ENCODE peak calls at places on chromosomes 7 and 10, in seven cellular contexts. One of them, this sample, is unnamed. For H3K9me3 and H3K4me1, the result is how much of the 10 kb centered on the place peaks cover.

GRCh38 chr10:124465777-124466488 is 4.3 kb downstream of the LHPP start:
- DNase-seq in aorta: no peak
- DNase-seq in transverse colon: no peak
- DNase-seq in NT2/D1: no peak
- DNase-seq in lower lobe of right lung: no peak
- DNase-seq in cardiac muscle cell: no peak
- DNase-seq in CD8-positive, alpha-beta T cell: no peak
- DNase-seq in this sample: no peak

GRCh38 chr7:102974366-102975236 is 61.8 kb downstream of the LRRC17 start:
- DNase-seq in aorta: no peak
- DNase-seq in transverse colon: no peak
- DNase-seq in NT2/D1: peak
- DNase-seq in lower lobe of right lung: no peak
- DNase-seq in cardiac muscle cell: no peak
- DNase-seq in CD8-positive, alpha-beta T cell: no peak
- DNase-seq in this sample: peak

GRCh38 chr10:11186330-11186729 is 168.7 kb downstream of the CELF2 start:
- DNase-seq in aorta: no peak
- DNase-seq in transverse colon: no peak
- DNase-seq in NT2/D1: no peak
- DNase-seq in lower lobe of right lung: no peak
- DNase-seq in cardiac muscle cell: no peak
- DNase-seq in CD8-positive, alpha-beta T cell: no peak
- DNase-seq in this sample: no peak

GRCh38 chr10:43396061-43396927 is 12.7 kb downstream of the HNRNPF start:
- DNase-seq in aorta: peak
- DNase-seq in transverse colon: peak
- DNase-seq in NT2/D1: no peak
- DNase-seq in lower lobe of right lung: peak
- DNase-seq in cardiac muscle cell: peak
- DNase-seq in CD8-positive, alpha-beta T cell: peak
- DNase-seq in this sample: peak

GRCh38 chr7:45027774-45028114 is 27.7 kb downstream of the CCM2 start:
- DNase-seq in aorta: no peak
- DNase-seq in transverse colon: no peak
- DNase-seq in NT2/D1: no peak
- DNase-seq in lower lobe of right lung: no peak
- DNase-seq in cardiac muscle cell: no peak
- DNase-seq in CD8-positive, alpha-beta T cell: no peak
- DNase-seq in this sample: no peak

GRCh38 chr10:30447125-30447799 is 13.3 kb downstream of the MAP3K8 start:
- DNase-seq in aorta: no peak
- DNase-seq in transverse colon: no peak
- DNase-seq in NT2/D1: no peak
- DNase-seq in lower lobe of right lung: no peak
- DNase-seq in cardiac muscle cell: peak
- DNase-seq in CD8-positive, alpha-beta T cell: no peak
- DNase-seq in this sample: no peak

GRCh38 chr7:135710417-135711138 is 17.4 kb downstream of the SLC13A4 start:
- DNase-seq in aorta: no peak
- DNase-seq in transverse colon: no peak
- DNase-seq in NT2/D1: no peak
- DNase-seq in lower lobe of right lung: no peak
- DNase-seq in cardiac muscle cell: no peak
- DNase-seq in CD8-positive, alpha-beta T cell: no peak
- DNase-seq in this sample: no peak

GRCh38 chr10:24303522-24304310 is 94.8 kb downstream of the KIAA1217 start:
- DNase-seq in aorta: no peak
- DNase-seq in transverse colon: no peak
- DNase-seq in NT2/D1: no peak
- DNase-seq in lower lobe of right lung: no peak
- DNase-seq in cardiac muscle cell: no peak
- DNase-seq in CD8-positive, alpha-beta T cell: no peak
- DNase-seq in this sample: no peak

GRCh38 chr10:62153191-62153590 is 115.5 kb downstream of the RTKN2 start:
- DNase-seq in aorta: no peak
- DNase-seq in transverse colon: no peak
- DNase-seq in NT2/D1: no peak
- DNase-seq in lower lobe of right lung: no peak
- DNase-seq in cardiac muscle cell: peak
- DNase-seq in CD8-positive, alpha-beta T cell: no peak
- DNase-seq in this sample: no peak

GRCh38 chr7:30585675-30586074 is 9.0 kb upstream of the GARS1 start:
- DNase-seq in aorta: no peak
- DNase-seq in transverse colon: no peak
- DNase-seq in NT2/D1: no peak
- DNase-seq in lower lobe of right lung: no peak
- DNase-seq in cardiac muscle cell: peak
- DNase-seq in CD8-positive, alpha-beta T cell: no peak
- DNase-seq in this sample: no peak

GRCh38 chr7:144524271-144524670 is 120.8 kb upstream of the NOBOX start:
- DNase-seq in aorta: no peak
- DNase-seq in transverse colon: no peak
- DNase-seq in NT2/D1: no peak
- DNase-seq in lower lobe of right lung: no peak
- DNase-seq in cardiac muscle cell: no peak
- DNase-seq in CD8-positive, alpha-beta T cell: no peak
- DNase-seq in this sample: no peak

GRCh38 chr10:14749051-14749809 is 25.5 kb downstream of the FAM107B start:
- DNase-seq in aorta: no peak
- DNase-seq in transverse colon: peak
- DNase-seq in NT2/D1: no peak
- DNase-seq in lower lobe of right lung: peak
- DNase-seq in cardiac muscle cell: no peak
- DNase-seq in CD8-positive, alpha-beta T cell: no peak
- DNase-seq in this sample: peak

GRCh38 chr10:76192694-76193304 is 761.4 kb downstream of the LRMDA start:
- DNase-seq in aorta: no peak
- DNase-seq in transverse colon: no peak
- DNase-seq in NT2/D1: no peak
- DNase-seq in lower lobe of right lung: no peak
- DNase-seq in cardiac muscle cell: peak
- DNase-seq in CD8-positive, alpha-beta T cell: no peak
- DNase-seq in this sample: no peak

GRCh38 chr10:931326-932318 is at the start of gene LARP4B:
- DNase-seq in aorta: peak
- DNase-seq in transverse colon: peak
- DNase-seq in NT2/D1: peak
- DNase-seq in lower lobe of right lung: peak
- DNase-seq in cardiac muscle cell: peak
- DNase-seq in CD8-positive, alpha-beta T cell: peak
- DNase-seq in this sample: peak

GRCh38 chr10:667602-668143 is 21.8 kb downstream of the DIP2C start:
- DNase-seq in aorta: no peak
- DNase-seq in transverse colon: no peak
- DNase-seq in NT2/D1: no peak
- DNase-seq in lower lobe of right lung: no peak
- DNase-seq in cardiac muscle cell: no peak
- DNase-seq in CD8-positive, alpha-beta T cell: no peak
- DNase-seq in this sample: no peak

GRCh38 chr7:8133955-8134733 is 127.8 kb downstream of the ICA1 start:
- DNase-seq in aorta: no peak
- DNase-seq in transverse colon: no peak
- DNase-seq in NT2/D1: no peak
- DNase-seq in lower lobe of right lung: no peak
- DNase-seq in cardiac muscle cell: no peak
- DNase-seq in CD8-positive, alpha-beta T cell: no peak
- DNase-seq in this sample: no peak

GRCh38 chr7:128121731-128122576 is 90.7 kb upstream of the LRRC4 start:
- DNase-seq in aorta: peak
- DNase-seq in transverse colon: no peak
- DNase-seq in NT2/D1: no peak
- DNase-seq in lower lobe of right lung: peak
- DNase-seq in cardiac muscle cell: peak
- DNase-seq in CD8-positive, alpha-beta T cell: no peak
- DNase-seq in this sample: peak

GRCh38 chr10:102408728-102409603 is 9.6 kb downstream of the PSD start:
- DNase-seq in aorta: peak
- DNase-seq in transverse colon: peak
- DNase-seq in NT2/D1: no peak
- DNase-seq in lower lobe of right lung: peak
- DNase-seq in cardiac muscle cell: peak
- DNase-seq in CD8-positive, alpha-beta T cell: peak
- DNase-seq in this sample: peak

GRCh38 chr7:2106920-2107319 is 125.8 kb downstream of the MAD1L1 start:
- DNase-seq in aorta: no peak
- DNase-seq in transverse colon: no peak
- DNase-seq in NT2/D1: no peak
- DNase-seq in lower lobe of right lung: no peak
- DNase-seq in cardiac muscle cell: peak
- DNase-seq in CD8-positive, alpha-beta T cell: no peak
- DNase-seq in this sample: peak

DNA sequence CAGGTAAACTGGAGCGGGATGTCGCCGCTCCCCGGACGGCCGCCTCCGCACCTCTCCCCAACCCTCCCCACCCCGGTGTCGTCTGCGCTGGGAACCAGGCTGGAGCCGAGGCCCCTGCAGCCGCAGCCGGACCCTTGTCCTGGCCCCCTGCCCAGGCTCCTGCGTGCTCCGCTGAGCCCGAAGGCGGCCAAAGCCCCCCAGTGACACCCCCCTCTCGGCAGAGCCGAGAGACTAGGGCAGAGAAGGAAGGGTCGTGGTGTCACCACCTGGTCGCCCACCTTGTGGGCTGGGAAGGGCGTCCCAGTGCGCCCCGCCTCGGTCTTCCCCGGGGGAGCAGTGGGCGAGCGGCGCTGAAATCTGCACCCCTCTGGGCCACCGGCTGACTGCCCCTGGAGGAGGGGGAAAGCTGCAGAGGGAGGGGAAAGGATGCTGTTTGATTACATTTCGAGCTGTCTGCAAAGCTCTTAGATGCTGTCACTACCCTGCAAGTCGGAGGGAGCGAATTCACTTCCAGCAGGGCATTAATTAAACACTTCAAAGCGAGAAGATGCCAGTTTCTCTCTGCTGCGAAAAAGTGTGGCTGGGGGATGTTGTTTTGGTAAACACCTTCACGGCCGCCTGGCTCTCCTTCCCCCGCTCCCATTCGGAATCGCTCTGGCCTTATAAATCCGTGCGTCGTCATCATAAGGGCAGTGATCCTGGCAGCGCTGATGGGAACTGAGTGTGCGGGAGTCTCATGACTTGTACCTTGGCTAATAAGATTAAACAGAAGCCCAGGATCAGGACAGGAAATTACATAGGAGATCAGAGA is 622 bp downstream of the DYNC1I1 start:
- DNase-seq in aorta: peak
- DNase-seq in transverse colon: peak
- DNase-seq in NT2/D1: no peak
- DNase-seq in lower lobe of right lung: peak
- DNase-seq in cardiac muscle cell: peak
- DNase-seq in CD8-positive, alpha-beta T cell: no peak
- DNase-seq in this sample: peak
- H3K4me3 ChIP-seq in aorta: peak
- H3K4me3 ChIP-seq in transverse colon: peak
- H3K4me3 ChIP-seq in NT2/D1: peak
- H3K4me3 ChIP-seq in lower lobe of right lung: peak
- H3K4me3 ChIP-seq in cardiac muscle cell: peak
- H3K4me3 ChIP-seq in CD8-positive, alpha-beta T cell: no peak
- H3K4me3 ChIP-seq in this sample: peak

GRCh38 chr7:149662591-149663095 is 110.7 kb downstream of the ZNF467 start:
- DNase-seq in aorta: no peak
- DNase-seq in transverse colon: peak
- DNase-seq in NT2/D1: peak
- DNase-seq in lower lobe of right lung: peak
- DNase-seq in cardiac muscle cell: peak
- DNase-seq in CD8-positive, alpha-beta T cell: peak
- DNase-seq in this sample: peak
- H3K9me3 ChIP-seq in aorta: under half
- H3K9me3 ChIP-seq in transverse colon: under half
- H3K9me3 ChIP-seq in NT2/D1: under half
- H3K9me3 ChIP-seq in lower lobe of right lung: under half
- H3K9me3 ChIP-seq in cardiac muscle cell: under half
- H3K9me3 ChIP-seq in CD8-positive, alpha-beta T cell: under half
- H3K9me3 ChIP-seq in this sample: under half

DNA sequence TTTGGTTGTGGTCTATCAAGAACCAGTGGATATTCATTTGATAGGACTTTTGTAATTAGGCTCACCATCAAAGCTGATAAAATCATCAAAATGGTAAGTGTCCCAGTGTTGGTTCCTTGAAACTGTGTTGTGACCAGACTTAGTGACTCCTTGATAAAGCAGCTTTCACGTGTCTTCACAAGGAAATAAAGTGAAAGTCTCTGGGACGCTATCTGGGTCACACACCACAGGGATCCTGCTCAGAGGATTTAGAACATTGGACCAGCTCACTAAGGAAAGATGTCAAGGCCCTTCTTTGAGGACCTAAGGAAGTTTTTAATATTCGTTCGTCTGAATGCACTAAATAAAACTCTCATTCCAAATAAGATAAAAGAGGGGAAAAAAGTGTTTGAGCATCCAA is 193.1 kb downstream of the RNLS start:
- DNase-seq in aorta: no peak
- DNase-seq in transverse colon: no peak
- DNase-seq in NT2/D1: no peak
- DNase-seq in lower lobe of right lung: no peak
- DNase-seq in cardiac muscle cell: no peak
- DNase-seq in CD8-positive, alpha-beta T cell: no peak
- DNase-seq in this sample: no peak
- H3K4me1 ChIP-seq in aorta: under half
- H3K4me1 ChIP-seq in transverse colon: half or more
- H3K4me1 ChIP-seq in NT2/D1: under half
- H3K4me1 ChIP-seq in lower lobe of right lung: under half
- H3K4me1 ChIP-seq in cardiac muscle cell: under half
- H3K4me1 ChIP-seq in CD8-positive, alpha-beta T cell: half or more
- H3K4me1 ChIP-seq in this sample: under half

GRCh38 chr10:85674851-85675250 is 691.7 kb downstream of the GRID1 start:
- DNase-seq in aorta: no peak
- DNase-seq in transverse colon: no peak
- DNase-seq in NT2/D1: no peak
- DNase-seq in lower lobe of right lung: no peak
- DNase-seq in cardiac muscle cell: no peak
- DNase-seq in CD8-positive, alpha-beta T cell: no peak
- DNase-seq in this sample: no peak

GRCh38 chr10:85673270-85673669 is 693.3 kb downstream of the GRID1 start:
- DNase-seq in aorta: no peak
- DNase-seq in transverse colon: no peak
- DNase-seq in NT2/D1: no peak
- DNase-seq in lower lobe of right lung: no peak
- DNase-seq in cardiac muscle cell: no peak
- DNase-seq in CD8-positive, alpha-beta T cell: no peak
- DNase-seq in this sample: no peak

GRCh38 chr10:85679696-85680095 is 686.9 kb downstream of the GRID1 start:
- DNase-seq in aorta: no peak
- DNase-seq in transverse colon: no peak
- DNase-seq in NT2/D1: no peak
- DNase-seq in lower lobe of right lung: no peak
- DNase-seq in cardiac muscle cell: no peak
- DNase-seq in CD8-positive, alpha-beta T cell: no peak
- DNase-seq in this sample: no peak

GRCh38 chr10:85682621-85683020 is 684.0 kb downstream of the GRID1 start:
- DNase-seq in aorta: no peak
- DNase-seq in transverse colon: no peak
- DNase-seq in NT2/D1: no peak
- DNase-seq in lower lobe of right lung: no peak
- DNase-seq in cardiac muscle cell: no peak
- DNase-seq in CD8-positive, alpha-beta T cell: no peak
- DNase-seq in this sample: no peak

DNA sequence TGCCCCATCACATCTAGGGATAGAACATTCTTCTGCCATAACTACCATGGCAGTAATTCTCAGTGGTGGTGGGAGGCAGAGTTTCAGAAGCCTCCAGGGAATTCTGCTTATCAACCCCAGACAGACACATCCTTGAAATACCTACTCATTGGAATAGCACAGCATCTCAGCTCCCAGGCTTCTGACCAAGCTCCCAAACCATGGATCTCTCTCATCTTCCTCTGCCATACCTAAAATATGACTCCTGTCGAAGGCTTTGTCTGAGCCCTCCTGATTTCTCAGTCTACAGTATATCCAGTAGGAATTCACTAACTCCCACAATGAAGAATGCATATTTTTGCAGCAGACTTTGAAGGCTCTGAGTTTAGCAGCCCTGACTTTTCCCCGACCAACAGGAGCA is 687.5 kb downstream of the GRID1 start:
- DNase-seq in aorta: no peak
- DNase-seq in transverse colon: no peak
- DNase-seq in NT2/D1: no peak
- DNase-seq in lower lobe of right lung: no peak
- DNase-seq in cardiac muscle cell: no peak
- DNase-seq in CD8-positive, alpha-beta T cell: no peak
- DNase-seq in this sample: no peak
- H3K4me3 ChIP-seq in aorta: no peak
- H3K4me3 ChIP-seq in transverse colon: no peak
- H3K4me3 ChIP-seq in NT2/D1: no peak
- H3K4me3 ChIP-seq in lower lobe of right lung: no peak
- H3K4me3 ChIP-seq in cardiac muscle cell: no peak
- H3K4me3 ChIP-seq in CD8-positive, alpha-beta T cell: no peak
- H3K4me3 ChIP-seq in this sample: no peak

This sample was measured in BE2C.